ENCODE peak calls at places on chromosomes 2 and 18, in ten cellular contexts. One of them, this sample, is unnamed.
A peak's percentile ranks its signal among the peaks of the same experiment; 100 is the strongest.

GRCh38 chr2:8502316-8502715 is 179.5 kb upstream of the ID2 start:
- DNase-seq in cardiac septum: peak; percentile 50
- DNase-seq in DMS 273 treated with DMSO at 0.1 percent for 48 hours: no peak
- DNase-seq in stimulated activated naive CD4-positive, alpha-beta T cell: no peak
- DNase-seq in hypothalamus: no peak
- DNase-seq in SK-MEL-5: no peak
- DNase-seq in Calu3: no peak
- DNase-seq in amygdala: no peak
- DNase-seq in CD8-positive, alpha-beta memory T cell: no peak
- DNase-seq in hepatocyte: no peak
- DNase-seq in this sample: no peak

GRCh38 chr2:230991598-230991997 is 4.3 kb upstream of the SPATA3 start:
- DNase-seq in Calu3: no peak
- DNase-seq in hepatocyte: no peak
- DNase-seq in stimulated activated naive CD4-positive, alpha-beta T cell: no peak
- DNase-seq in amygdala: no peak
- DNase-seq in SK-MEL-5: no peak
- DNase-seq in DMS 273 treated with DMSO at 0.1 percent for 48 hours: no peak
- DNase-seq in hypothalamus: no peak
- DNase-seq in CD8-positive, alpha-beta memory T cell: no peak
- DNase-seq in cardiac septum: peak; percentile 27
- DNase-seq in this sample: no peak

GRCh38 chr2:164620873-164621760 is at the start of gene GRB14:
- DNase-seq in Calu3: peak; percentile 94
- DNase-seq in amygdala: no peak
- DNase-seq in SK-MEL-5: peak; percentile 62
- DNase-seq in hypothalamus: no peak
- DNase-seq in stimulated activated naive CD4-positive, alpha-beta T cell: no peak
- DNase-seq in cardiac septum: no peak
- DNase-seq in CD8-positive, alpha-beta memory T cell: no peak
- DNase-seq in hepatocyte: peak; percentile 81
- DNase-seq in DMS 273 treated with DMSO at 0.1 percent for 48 hours: peak; percentile 26
- DNase-seq in this sample: no peak

GRCh38 chr2:206353685-206354084 is 79.2 kb downstream of the ZDBF2 start:
- DNase-seq in cardiac septum: no peak
- DNase-seq in amygdala: no peak
- DNase-seq in hepatocyte: no peak
- DNase-seq in DMS 273 treated with DMSO at 0.1 percent for 48 hours: no peak
- DNase-seq in CD8-positive, alpha-beta memory T cell: no peak
- DNase-seq in hypothalamus: no peak
- DNase-seq in stimulated activated naive CD4-positive, alpha-beta T cell: no peak
- DNase-seq in SK-MEL-5: peak; percentile 22
- DNase-seq in Calu3: no peak
- DNase-seq in this sample: no peak

GRCh38 chr2:211144078-211144477 is 587.7 kb downstream of the CPS1 start:
- DNase-seq in hepatocyte: no peak
- DNase-seq in DMS 273 treated with DMSO at 0.1 percent for 48 hours: no peak
- DNase-seq in CD8-positive, alpha-beta memory T cell: no peak
- DNase-seq in SK-MEL-5: no peak
- DNase-seq in stimulated activated naive CD4-positive, alpha-beta T cell: no peak
- DNase-seq in Calu3: no peak
- DNase-seq in amygdala: no peak
- DNase-seq in cardiac septum: no peak
- DNase-seq in hypothalamus: no peak
- DNase-seq in this sample: no peak

GRCh38 chr18:33916200-33916599 is 308.5 kb downstream of the NOL4 start:
- DNase-seq in DMS 273 treated with DMSO at 0.1 percent for 48 hours: no peak
- DNase-seq in stimulated activated naive CD4-positive, alpha-beta T cell: no peak
- DNase-seq in SK-MEL-5: peak; percentile 3
- DNase-seq in hypothalamus: no peak
- DNase-seq in amygdala: no peak
- DNase-seq in hepatocyte: no peak
- DNase-seq in Calu3: peak; percentile 1
- DNase-seq in cardiac septum: no peak
- DNase-seq in CD8-positive, alpha-beta memory T cell: no peak
- DNase-seq in this sample: no peak

GRCh38 chr2:190679813-190680591 is 31.1 kb downstream of the NAB1 start:
- DNase-seq in hepatocyte: peak; percentile 41
- DNase-seq in cardiac septum: no peak
- DNase-seq in Calu3: peak; percentile 69
- DNase-seq in amygdala: no peak
- DNase-seq in DMS 273 treated with DMSO at 0.1 percent for 48 hours: no peak
- DNase-seq in CD8-positive, alpha-beta memory T cell: peak; percentile 54
- DNase-seq in hypothalamus: peak; percentile 4
- DNase-seq in stimulated activated naive CD4-positive, alpha-beta T cell: peak; percentile 50
- DNase-seq in SK-MEL-5: peak; percentile 94
- DNase-seq in this sample: peak; percentile 39

GRCh38 chr2:150538582-150539236 is 51.2 kb upstream of the RND3 start:
- DNase-seq in DMS 273 treated with DMSO at 0.1 percent for 48 hours: no peak
- DNase-seq in hepatocyte: no peak
- DNase-seq in Calu3: no peak
- DNase-seq in CD8-positive, alpha-beta memory T cell: no peak
- DNase-seq in amygdala: no peak
- DNase-seq in hypothalamus: no peak
- DNase-seq in SK-MEL-5: peak; percentile 63
- DNase-seq in cardiac septum: no peak
- DNase-seq in stimulated activated naive CD4-positive, alpha-beta T cell: no peak
- DNase-seq in this sample: no peak

GRCh38 chr2:197461073-197461472 is 7.7 kb downstream of the COQ10B start:
- DNase-seq in SK-MEL-5: no peak
- DNase-seq in DMS 273 treated with DMSO at 0.1 percent for 48 hours: no peak
- DNase-seq in amygdala: no peak
- DNase-seq in hypothalamus: no peak
- DNase-seq in cardiac septum: no peak
- DNase-seq in Calu3: no peak
- DNase-seq in stimulated activated naive CD4-positive, alpha-beta T cell: no peak
- DNase-seq in hepatocyte: peak; percentile 25
- DNase-seq in CD8-positive, alpha-beta memory T cell: no peak
- DNase-seq in this sample: no peak

GRCh38 chr2:62149708-62150107 is 46.2 kb upstream of the B3GNT2 start:
- DNase-seq in CD8-positive, alpha-beta memory T cell: no peak
- DNase-seq in Calu3: no peak
- DNase-seq in cardiac septum: no peak
- DNase-seq in DMS 273 treated with DMSO at 0.1 percent for 48 hours: no peak
- DNase-seq in amygdala: no peak
- DNase-seq in hypothalamus: no peak
- DNase-seq in stimulated activated naive CD4-positive, alpha-beta T cell: no peak
- DNase-seq in hepatocyte: peak; percentile 55
- DNase-seq in SK-MEL-5: no peak
- DNase-seq in this sample: no peak

GRCh38 chr2:27988718-27989117 is 98.2 kb downstream of the BABAM2 start:
- DNase-seq in hepatocyte: no peak
- DNase-seq in CD8-positive, alpha-beta memory T cell: peak; percentile 3
- DNase-seq in stimulated activated naive CD4-positive, alpha-beta T cell: peak; percentile 3
- DNase-seq in cardiac septum: no peak
- DNase-seq in amygdala: no peak
- DNase-seq in DMS 273 treated with DMSO at 0.1 percent for 48 hours: no peak
- DNase-seq in hypothalamus: no peak
- DNase-seq in Calu3: no peak
- DNase-seq in SK-MEL-5: no peak
- DNase-seq in this sample: no peak

GRCh38 chr2:16105664-16106281 is 165.4 kb downstream of the MYCN start:
- DNase-seq in SK-MEL-5: no peak
- DNase-seq in Calu3: no peak
- DNase-seq in amygdala: no peak
- DNase-seq in stimulated activated naive CD4-positive, alpha-beta T cell: no peak
- DNase-seq in DMS 273 treated with DMSO at 0.1 percent for 48 hours: no peak
- DNase-seq in CD8-positive, alpha-beta memory T cell: no peak
- DNase-seq in hepatocyte: peak; percentile 70
- DNase-seq in cardiac septum: no peak
- DNase-seq in hypothalamus: no peak
- DNase-seq in this sample: no peak

GRCh38 chr18:60018801-60019462 is 119.1 kb downstream of the PMAIP1 start:
- DNase-seq in amygdala: no peak
- DNase-seq in cardiac septum: no peak
- DNase-seq in CD8-positive, alpha-beta memory T cell: no peak
- DNase-seq in SK-MEL-5: no peak
- DNase-seq in hepatocyte: no peak
- DNase-seq in Calu3: no peak
- DNase-seq in hypothalamus: no peak
- DNase-seq in DMS 273 treated with DMSO at 0.1 percent for 48 hours: no peak
- DNase-seq in stimulated activated naive CD4-positive, alpha-beta T cell: no peak
- DNase-seq in this sample: no peak

GRCh38 chr18:774811-775210 is 37.2 kb downstream of the YES1 start:
- DNase-seq in hypothalamus: no peak
- DNase-seq in stimulated activated naive CD4-positive, alpha-beta T cell: no peak
- DNase-seq in hepatocyte: no peak
- DNase-seq in Calu3: no peak
- DNase-seq in amygdala: no peak
- DNase-seq in DMS 273 treated with DMSO at 0.1 percent for 48 hours: no peak
- DNase-seq in CD8-positive, alpha-beta memory T cell: no peak
- DNase-seq in SK-MEL-5: no peak
- DNase-seq in cardiac septum: no peak
- DNase-seq in this sample: no peak

GRCh38 chr2:109118321-109118720 is 10.7 kb upstream of the SH3RF3 start:
- DNase-seq in DMS 273 treated with DMSO at 0.1 percent for 48 hours: no peak
- DNase-seq in hepatocyte: no peak
- DNase-seq in stimulated activated naive CD4-positive, alpha-beta T cell: no peak
- DNase-seq in cardiac septum: no peak
- DNase-seq in CD8-positive, alpha-beta memory T cell: no peak
- DNase-seq in SK-MEL-5: no peak
- DNase-seq in amygdala: no peak
- DNase-seq in hypothalamus: no peak
- DNase-seq in Calu3: no peak
- DNase-seq in this sample: no peak

GRCh38 chr2:113192459-113193100 is 18.8 kb downstream of the PSD4 start:
- DNase-seq in amygdala: no peak
- DNase-seq in stimulated activated naive CD4-positive, alpha-beta T cell: no peak
- DNase-seq in SK-MEL-5: no peak
- DNase-seq in Calu3: no peak
- DNase-seq in CD8-positive, alpha-beta memory T cell: no peak
- DNase-seq in DMS 273 treated with DMSO at 0.1 percent for 48 hours: no peak
- DNase-seq in cardiac septum: no peak
- DNase-seq in hypothalamus: no peak
- DNase-seq in hepatocyte: no peak
- DNase-seq in this sample: no peak